ENCODE peak calls at places on chromosomes 3 and 15, in seven cellular contexts. B is A549, Z is left lung, P is fibroblast of lung, Y is hepatocyte, R is cardiac muscle cell, D is sigmoid colon. Q is an unnamed sample.
A peak's percentile ranks its signal among the peaks of the same experiment; 100 is the strongest.

GRCh38 chr15:63597821-63598220 is 634 bp downstream of the FBXL22 start:
- DNase-seq in R (no peak), Z (no peak), D (no peak), B (no peak), P (no peak), Y (no peak), Q (no peak)

GRCh38 chr3:45048244-45048643 is 22.1 kb downstream of the CLEC3B start:
- DNase-seq in Y (no peak), D (no peak), R (no peak), B (no peak), Z (no peak), P (peak; percentile 62), Q (no peak)

GRCh38 chr3:15858547-15859506 is 61.0 kb upstream of the ANKRD28 start:
- DNase-seq in P (peak; percentile 6), R (peak; percentile 53), D (no peak), Z (peak; percentile 89), B (peak; percentile 38), Y (peak; percentile 70), Q (peak; percentile 80)

GRCh38 chr3:16884084-16884747 is 539 bp upstream of the PLCL2 start:
- DNase-seq in P (peak; percentile 39), Z (peak; percentile 91), R (peak; percentile 65), D (peak; percentile 77), Y (peak; percentile 84), B (peak; percentile 92), Q (no peak)

GRCh38 chr15:96124436-96124835 is 206.1 kb upstream of the NR2F2 start:
- DNase-seq in D (no peak), Y (no peak), R (no peak), P (no peak), Z (no peak), B (no peak), Q (no peak)

GRCh38 chr15:71125831-71126453 is 10.7 kb downstream of the THSD4 start:
- DNase-seq in D (no peak), Z (no peak), B (peak; percentile 74), Y (no peak), P (no peak), R (no peak), Q (peak; percentile 32)

GRCh38 chr3:165770781-165771180 is 66.4 kb downstream of the BCHE start:
- DNase-seq in Z (no peak), P (peak; percentile 46), D (no peak), Y (no peak), R (no peak), B (no peak), Q (no peak)

GRCh38 chr3:182959474-182960350 is 20.6 kb downstream of the DCUN1D1 start:
- DNase-seq in P (no peak), Z (no peak), R (peak; percentile 32), Y (no peak), B (no peak), D (no peak), Q (no peak)

GRCh38 chr15:68432665-68433064 is 702 bp upstream of the ITGA11 start:
- DNase-seq in D (no peak), Z (no peak), R (no peak), Y (no peak), P (no peak), B (no peak), Q (no peak)

GRCh38 chr3:125146601-125147490 is 65.7 kb downstream of the SLC12A8 start:
- DNase-seq in Z (no peak), R (peak; percentile 27), Y (no peak), P (no peak), D (peak; percentile 67), B (no peak), Q (no peak)

GRCh38 chr3:184874709-184875644 is 63.0 kb downstream of the VPS8 start:
- DNase-seq in Y (peak; percentile 45), P (peak; percentile 19), B (peak; percentile 5), D (no peak), R (peak; percentile 45), Z (no peak), Q (peak; percentile 51)

GRCh38 chr15:62726461-62726860 is 316.1 kb upstream of the TPM1 start:
- DNase-seq in Z (no peak), D (no peak), P (no peak), R (no peak), Y (no peak), B (no peak), Q (no peak)

GRCh38 chr3:45055411-45056143 is 29.5 kb downstream of the CLEC3B start:
- DNase-seq in Y (no peak), Z (no peak), P (peak; percentile 91), D (no peak), B (peak; percentile 23), R (peak; percentile 19), Q (peak; percentile 56)

DNA sequence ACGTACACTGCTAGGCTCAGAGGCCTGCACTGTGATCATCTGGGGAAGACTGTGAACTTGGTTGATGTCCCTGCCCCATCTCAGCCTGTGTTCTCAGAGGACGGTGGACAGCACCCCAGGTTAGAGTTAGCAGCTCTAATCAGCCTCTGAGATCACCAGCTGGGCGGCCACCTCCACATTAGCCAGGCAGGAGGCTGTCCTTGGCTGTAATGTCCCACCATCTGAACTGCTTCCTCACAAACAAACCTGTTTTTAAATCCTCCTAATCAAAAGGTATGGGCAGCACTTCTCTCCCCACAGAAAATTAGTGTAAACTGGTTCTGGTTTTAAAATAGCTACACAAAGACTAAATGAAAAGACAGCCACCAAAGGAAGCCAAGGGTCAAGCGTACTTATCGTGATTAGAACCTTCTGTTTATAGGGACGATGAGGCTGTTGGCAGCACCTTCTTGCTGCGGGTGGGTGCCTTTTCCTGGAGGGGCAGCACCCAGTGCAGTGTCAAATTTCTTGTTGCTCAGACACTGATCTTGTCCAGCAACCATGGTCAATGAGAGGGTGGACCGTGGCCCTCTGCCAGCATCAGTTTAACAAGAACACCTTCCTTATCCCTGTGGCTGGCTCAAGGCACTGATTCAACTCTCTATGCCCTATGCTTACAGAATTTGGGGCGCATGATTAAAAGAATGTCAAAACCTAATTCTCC is 24.6 kb downstream of the ACSBG1 start:
- DNase-seq in D (peak; percentile 92), B (no peak), P (no peak), R (no peak), Y (no peak), Z (no peak), Q (no peak)
- H3K4me1 ChIP-seq in D (peaks cover 47% of the 10 kb centered on the region), B (peaks cover 37% of the 10 kb centered on the region), P (no peaks in the 10 kb centered on the region), R (peaks cover 6% of the 10 kb centered on the region), Y (peaks cover 36% of the 10 kb centered on the region), Z (no peaks in the 10 kb centered on the region), Q (no peaks in the 10 kb centered on the region)

GRCh38 chr3:109114746-109115145 is 3.2 kb downstream of the MORC1 start:
- DNase-seq in Y (no peak), Z (no peak), R (no peak), P (no peak), D (no peak), B (no peak), Q (no peak)

GRCh38 chr3:109113361-109113760 is 4.6 kb downstream of the MORC1 start:
- DNase-seq in R (no peak), B (no peak), Y (no peak), D (no peak), P (no peak), Z (no peak), Q (no peak)

GRCh38 chr3:109117939-109118338 is at the start of gene MORC1:
- DNase-seq in B (no peak), Y (no peak), P (no peak), D (no peak), R (no peak), Z (peak; percentile 75), Q (no peak)

GRCh38 chr3:109112946-109113345 is 5.0 kb downstream of the MORC1 start:
- DNase-seq in B (no peak), D (no peak), Z (no peak), R (no peak), P (no peak), Y (no peak), Q (no peak)

GRCh38 chr3:109115451-109115850 is 2.5 kb downstream of the MORC1 start:
- DNase-seq in D (no peak), R (no peak), P (peak; percentile 23), Y (no peak), B (no peak), Z (no peak), Q (no peak)
- H3K4me3 ChIP-seq in D (no peak overlapping the region), R (no peak overlapping the region), P (no peak overlapping the region), Y (no peak overlapping the region), B (no peak overlapping the region), Z (no peak overlapping the region), Q (no peak overlapping the region)

DNA sequence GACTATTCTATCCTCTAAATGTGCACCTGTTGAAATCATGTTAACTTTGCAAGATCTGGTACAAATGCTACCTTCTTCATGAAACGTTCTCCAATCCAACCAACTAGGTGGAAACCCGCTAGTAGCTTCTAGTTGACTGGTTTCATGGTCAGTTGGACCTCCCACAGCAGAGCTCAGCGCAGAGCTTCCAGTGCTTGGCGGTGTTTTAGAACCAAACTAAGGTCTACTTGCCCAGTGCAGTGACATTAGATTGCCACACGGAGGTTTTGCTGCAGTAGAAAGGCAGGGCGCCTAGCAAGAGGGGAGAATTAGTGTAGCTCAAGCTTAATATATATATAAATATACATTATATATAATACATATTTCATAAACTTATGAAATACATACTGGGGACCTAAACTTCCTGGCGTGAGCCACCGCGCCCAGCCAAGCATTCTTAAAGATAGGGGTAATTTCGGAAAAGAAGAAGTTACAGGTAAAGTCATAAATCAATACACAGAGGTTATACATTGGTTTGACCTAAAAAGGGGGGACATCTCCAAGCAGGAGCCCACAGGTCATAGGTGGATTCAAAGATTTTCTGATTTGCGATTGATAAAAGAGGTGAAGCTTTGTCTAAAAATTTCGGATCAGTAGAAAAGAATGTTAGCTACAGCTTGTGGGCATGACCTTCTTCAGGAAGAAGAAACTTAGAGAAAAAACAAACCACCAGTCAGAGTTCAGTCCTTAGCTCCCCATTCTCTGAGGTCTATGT is 2.0 kb upstream of the OXSR1 start:
- DNase-seq in P (no peak), Y (peak; percentile 22), Z (no peak), R (no peak), B (peak; percentile 40), D (no peak), Q (no peak)
- TF ChIP-seq CTCF in P (no peak), Y (peak; percentile 8), Z (no peak), R (no peak), B (no peak), D (no peak), Q (no peak)

GRCh38 chr3:31191354-31191753 is 296.9 kb upstream of the GADL1 start:
- DNase-seq in Y (no peak), B (no peak), Z (no peak), R (no peak), P (no peak), D (no peak), Q (no peak)
- H3K4me1 ChIP-seq in Y (peaks cover 12% of the 10 kb centered on the region), B (no peaks in the 10 kb centered on the region), Z (no peaks in the 10 kb centered on the region), R (peaks cover under 1% of the 10 kb centered on the region), P (no peaks in the 10 kb centered on the region), D (no peaks in the 10 kb centered on the region), Q (peaks cover 18% of the 10 kb centered on the region)

Q was measured in Caco-2.